ENCODE peak calls at places on chromosome 20, in five cellular contexts. I is activated naive CD8-positive, alpha-beta T cell treated with anti-CD3 and anti-CD28 coated beads, Interleukin-2, amount 50 U/mL, for 16 hours; R is AG20443; E is HuH-7.5; O is H54. T is an unnamed sample.

GRCh38 chr20:63955281-63955845 is 853 bp downstream of the UCKL1 start:
- DNase-seq in E (peak; percentile 88), I (no peak), O (peak; percentile 61), R (peak; percentile 57), T (peak; percentile 58)

GRCh38 chr20:60820918-60821317 is 431.1 kb upstream of the CDH4 start:
- DNase-seq in R (no peak), I (no peak), O (no peak), E (no peak), T (no peak)

GRCh38 chr20:13821876-13822275 is 37.0 kb downstream of the NDUFAF5 start:
- DNase-seq in O (no peak), R (peak; percentile 82), I (no peak), E (no peak), T (no peak)

GRCh38 chr20:39825524-39825923 is 863.4 kb downstream of the DHX35 start:
- DNase-seq in E (no peak), R (no peak), O (no peak), I (no peak), T (peak; percentile 24)

GRCh38 chr20:1533059-1533458 is 24.4 kb downstream of the SIRPD start:
- DNase-seq in I (no peak), R (peak; percentile 20), E (no peak), O (no peak), T (no peak)

GRCh38 chr20:20405619-20406018 is 37.7 kb downstream of the INSM1 start:
- DNase-seq in I (no peak), R (no peak), E (no peak), O (no peak), T (no peak)

GRCh38 chr20:36306557-36307411 is 645 bp downstream of the DLGAP4 start:
- DNase-seq in R (no peak), E (no peak), O (no peak), I (no peak), T (no peak)

GRCh38 chr20:1912056-1912455 is 16.8 kb downstream of the SIRPA start:
- DNase-seq in I (no peak), E (no peak), R (no peak), O (no peak), T (no peak)

GRCh38 chr20:54106162-54106561 is 35.8 kb upstream of the BCAS1 start:
- DNase-seq in R (no peak), O (no peak), E (no peak), I (no peak), T (no peak)

GRCh38 chr20:63737940-63738686 is 1.5 kb upstream of the SLC2A4RG start:
- DNase-seq in R (no peak), E (peak; percentile 25), I (no peak), O (no peak), T (no peak)

GRCh38 chr20:38836991-38837390 is 31.5 kb downstream of the PPP1R16B start:
- DNase-seq in O (no peak), I (no peak), R (no peak), E (no peak), T (no peak)

GRCh38 chr20:51631011-51631950 is 88.8 kb upstream of the NFATC2 start:
- DNase-seq in E (no peak), O (peak; percentile 81), R (peak; percentile 94), I (no peak), T (peak; percentile 83)

GRCh38 chr20:19692685-19693119 is 65.4 kb upstream of the RIN2 start:
- DNase-seq in E (peak; percentile 57), R (peak; percentile 71), O (peak; percentile 44), I (no peak), T (no peak)

GRCh38 chr20:57498425-57499400 is 26.2 kb downstream of the CTCFL start:
- DNase-seq in I (no peak), R (peak; percentile 56), E (no peak), O (no peak), T (peak; percentile 24)

GRCh38 chr20:60877071-60877470 is 375.0 kb upstream of the CDH4 start:
- DNase-seq in O (no peak), I (no peak), R (no peak), E (no peak), T (no peak)

GRCh38 chr20:31833130-31833930 is 12.1 kb downstream of the FOXS1 start:
- DNase-seq in I (peak; percentile 13), E (peak; percentile 96), R (peak; percentile 70), O (peak; percentile 46), T (peak; percentile 40)

GRCh38 chr20:62549029-62549428 is 73.2 kb upstream of the GATA5 start:
- DNase-seq in E (no peak), R (no peak), O (no peak), I (no peak), T (no peak)

GRCh38 chr20:43433250-43433854 is 24.3 kb upstream of the SRSF6 start:
- DNase-seq in E (no peak), R (no peak), O (no peak), I (no peak), T (no peak)

GRCh38 chr20:33351696-33352095 is 49.6 kb downstream of the CDK5RAP1 start:
- DNase-seq in I (no peak), R (no peak), O (no peak), E (no peak), T (no peak)

GRCh38 chr20:56916345-56916622 is 287.2 kb downstream of the TFAP2C start:
- DNase-seq in I (no peak), R (no peak), O (no peak), E (no peak), T (no peak)

GRCh38 chr20:57086066-57086465 is 180.4 kb downstream of the BMP7 start:
- DNase-seq in E (no peak), O (no peak), I (no peak), R (no peak), T (no peak)

GRCh38 chr20:5080384-5080877 is 39.3 kb downstream of the PCNA start:
- DNase-seq in R (peak; percentile 71), O (no peak), I (no peak), E (no peak), T (peak; percentile 9)

GRCh38 chr20:33291830-33292355 is 8.9 kb downstream of the BPIFB1 start:
- DNase-seq in E (peak; percentile 70), I (peak; percentile 25), O (peak; percentile 54), R (peak; percentile 62), T (peak; percentile 17)

GRCh38 chr20:33810885-33811762 is at the start of gene CHMP4B:
- DNase-seq in E (peak; percentile 97), I (peak; percentile 96), O (peak; percentile 94), R (peak; percentile 98), T (peak; percentile 98)

GRCh38 chr20:50277064-50277415 is 86.4 kb downstream of the CEBPB start:
- DNase-seq in O (no peak), I (no peak), E (no peak), R (no peak), T (no peak)

GRCh38 chr20:62136283-62137091 is 6.7 kb downstream of the PSMA7 start:
- DNase-seq in R (peak; percentile 74), I (peak; percentile 22), E (peak; percentile 76), O (no peak), T (peak; percentile 61)

GRCh38 chr20:41339957-41340326 is 679 bp upstream of the LPIN3 start:
- DNase-seq in O (peak; percentile 65), E (peak; percentile 90), I (peak; percentile 57), R (peak; percentile 82), T (peak; percentile 70)

GRCh38 chr20:17372831-17373440 is 146.1 kb downstream of the PCSK2 start:
- DNase-seq in E (no peak), I (no peak), O (no peak), R (no peak), T (no peak)

GRCh38 chr20:19737025-19737424 is 21.0 kb upstream of the RIN2 start:
- DNase-seq in R (peak; percentile 28), E (no peak), I (no peak), O (no peak), T (no peak)

GRCh38 chr20:63378115-63378429 is 16.9 kb upstream of the CHRNA4 start:
- DNase-seq in R (no peak), I (no peak), E (no peak), O (no peak), T (no peak)

GRCh38 chr20:14065774-14066173 is 70.5 kb downstream of the MACROD2 start:
- DNase-seq in E (no peak), O (no peak), R (no peak), I (no peak), T (no peak)

GRCh38 chr20:57387945-57388351 is 3.2 kb upstream of the RBM38 start:
- DNase-seq in R (no peak), O (no peak), I (no peak), E (no peak), T (no peak)

GRCh38 chr20:13492001-13492480 is 146.7 kb downstream of the TASP1 start:
- DNase-seq in I (no peak), O (no peak), R (peak; percentile 71), E (no peak), T (peak; percentile 30)

GRCh38 chr20:16922834-16923233 is 174.7 kb downstream of the OTOR start:
- DNase-seq in O (no peak), I (no peak), R (peak; percentile 85), E (no peak), T (no peak)

T was measured in MG63.